ENCODE peak calls at places on chromosomes 6 and 20, in four cellular contexts. One of them, this sample, is unnamed.

GRCh38 chr6:114286211-114286610 is 56.6 kb downstream of the HS3ST5 start:
- DNase-seq in SK-N-SH: no peak
- DNase-seq in K562: no peak
- DNase-seq in HepG2: no peak
- DNase-seq in this sample: no peak

GRCh38 chr20:32325706-32326506 is 32.2 kb upstream of the ASXL1 start:
- DNase-seq in K562: no peak
- DNase-seq in HepG2: peak
- DNase-seq in SK-N-SH: no peak
- DNase-seq in this sample: no peak

GRCh38 chr6:120675886-120676285 is 658.4 kb downstream of the TBC1D32 start:
- DNase-seq in SK-N-SH: no peak
- DNase-seq in K562: no peak
- DNase-seq in HepG2: no peak
- DNase-seq in this sample: no peak

GRCh38 chr6:158475344-158476302 is 84.3 kb upstream of the TMEM181 start:
- DNase-seq in SK-N-SH: no peak
- DNase-seq in HepG2: no peak
- DNase-seq in K562: peak
- DNase-seq in this sample: peak

GRCh38 chr6:151285121-151285520 is 45.4 kb downstream of the AKAP12 start:
- DNase-seq in SK-N-SH: no peak
- DNase-seq in HepG2: no peak
- DNase-seq in K562: no peak
- DNase-seq in this sample: no peak

GRCh38 chr6:87660226-87660886 is 41.7 kb downstream of the AKIRIN2 start:
- DNase-seq in HepG2: no peak
- DNase-seq in SK-N-SH: no peak
- DNase-seq in K562: no peak
- DNase-seq in this sample: no peak

GRCh38 chr6:33857301-33858052 is 53.7 kb upstream of the MLN start:
- DNase-seq in K562: no peak
- DNase-seq in SK-N-SH: no peak
- DNase-seq in HepG2: no peak
- DNase-seq in this sample: no peak

GRCh38 chr6:52576392-52577021 is 353 bp downstream of the TRAM2 start:
- DNase-seq in K562: peak
- DNase-seq in SK-N-SH: peak
- DNase-seq in HepG2: peak
- DNase-seq in this sample: peak

DNA sequence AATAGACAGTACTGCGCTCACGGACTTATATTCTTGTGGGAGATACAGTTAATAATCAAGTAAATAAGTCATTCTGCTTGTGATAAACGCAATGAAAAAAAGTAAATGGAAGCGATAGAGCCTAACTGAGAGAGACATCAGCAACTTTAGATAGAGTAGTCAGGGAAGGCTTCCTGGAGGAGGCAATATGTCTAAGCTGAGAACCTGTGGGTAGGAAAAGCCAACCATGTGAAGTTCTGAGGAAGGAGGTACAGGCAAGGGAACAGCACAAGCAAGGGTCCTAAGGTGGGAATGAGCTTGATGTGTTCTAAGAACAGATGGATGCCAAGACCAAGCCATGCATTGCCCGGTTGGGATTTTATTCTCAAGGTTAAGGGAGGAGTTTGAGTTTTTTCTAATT is 7.2 kb upstream of the KCNB1 start:
- DNase-seq in SK-N-SH: no peak
- DNase-seq in K562: no peak
- DNase-seq in HepG2: no peak
- DNase-seq in this sample: no peak
- TF ChIP-seq TAF1 in SK-N-SH: no peak
- TF ChIP-seq TAF1 in K562: no peak
- TF ChIP-seq TAF1 in HepG2: no peak
- TF ChIP-seq TAF1 in this sample: no peak

GRCh38 chr6:31729515-31729978 is 448 bp upstream of the DDAH2 start:
- DNase-seq in HepG2: peak
- DNase-seq in SK-N-SH: peak
- DNase-seq in K562: peak
- DNase-seq in this sample: peak
- TF ChIP-seq TAF1 in HepG2: peak
- TF ChIP-seq TAF1 in SK-N-SH: no peak
- TF ChIP-seq TAF1 in K562: no peak
- TF ChIP-seq TAF1 in this sample: no peak

GRCh38 chr6:132716238-132716637 is 2.4 kb upstream of the VNN1 start:
- DNase-seq in HepG2: no peak
- DNase-seq in K562: no peak
- DNase-seq in SK-N-SH: no peak
- DNase-seq in this sample: no peak
- TF ChIP-seq TAF1 in HepG2: no peak
- TF ChIP-seq TAF1 in K562: no peak
- TF ChIP-seq TAF1 in SK-N-SH: no peak
- TF ChIP-seq TAF1 in this sample: no peak

GRCh38 chr6:66054967-66055366 is 347.9 kb upstream of the EYS start:
- DNase-seq in HepG2: no peak
- DNase-seq in K562: no peak
- DNase-seq in SK-N-SH: no peak
- DNase-seq in this sample: no peak
- TF ChIP-seq TAF1 in HepG2: no peak
- TF ChIP-seq TAF1 in K562: no peak
- TF ChIP-seq TAF1 in SK-N-SH: no peak
- TF ChIP-seq TAF1 in this sample: no peak

GRCh38 chr20:59403261-59403961 is 103.0 kb downstream of the EDN3 start:
- DNase-seq in HepG2: no peak
- DNase-seq in K562: peak
- DNase-seq in SK-N-SH: peak
- DNase-seq in this sample: peak
- TF ChIP-seq TAF1 in HepG2: no peak
- TF ChIP-seq TAF1 in K562: no peak
- TF ChIP-seq TAF1 in SK-N-SH: no peak
- TF ChIP-seq TAF1 in this sample: no peak

GRCh38 chr6:138093632-138094031 is 13.6 kb downstream of the PERP start:
- DNase-seq in K562: no peak
- DNase-seq in HepG2: no peak
- DNase-seq in SK-N-SH: no peak
- DNase-seq in this sample: no peak
- TF ChIP-seq TAF1 in K562: no peak
- TF ChIP-seq TAF1 in HepG2: no peak
- TF ChIP-seq TAF1 in SK-N-SH: no peak
- TF ChIP-seq TAF1 in this sample: no peak

This sample was measured in GM12891.